ENCODE peak calls at places on chromosomes 4 and X, in five cellular contexts. O is heart left ventricle, L is astrocyte, K is fibroblast of lung, F is transverse colon. P is an unnamed sample.

GRCh38 chr4:148311493-148311892 is 130.7 kb downstream of the NR3C2 start:
- DNase-seq in F (no peak), O (no peak), L (peak; percentile 18), K (no peak), P (no peak)

GRCh38 chr4:178412455-178412854 is 970.2 kb upstream of the AGA start:
- DNase-seq in L (no peak), F (no peak), O (no peak), K (no peak), P (no peak)

GRCh38 chr4:180449395-180449956 is 1793.7 kb upstream of the TENM3 start:
- DNase-seq in K (peak; percentile 44), F (no peak), L (peak; percentile 37), O (no peak), P (no peak)

GRCh38 chr4:166657261-166657660 is 577.0 kb downstream of the SPOCK3 start:
- DNase-seq in F (no peak), L (peak; percentile 74), O (no peak), K (no peak), P (no peak)

GRCh38 chr4:151304755-151305154 is 20.6 kb downstream of the SH3D19 start:
- DNase-seq in O (no peak), L (no peak), K (no peak), F (no peak), P (no peak)

GRCh38 chr4:26459054-26459755 is 31.1 kb downstream of the CCKAR start:
- DNase-seq in L (peak; percentile 71), O (no peak), K (peak; percentile 86), F (no peak), P (no peak)

GRCh38 chr4:25865586-25865985 is 2.8 kb upstream of the SEL1L3 start:
- DNase-seq in L (peak; percentile 32), O (peak; percentile 38), F (peak; percentile 85), K (no peak), P (no peak)

GRCh38 chrX:139933904-139934303 is 1.1 kb upstream of the ATP11C start:
- DNase-seq in L (no peak), F (peak; percentile 35), O (no peak), K (no peak), P (no peak)

GRCh38 chrX:47992669-47993068 is 11.1 kb downstream of the ZNF182 start:
- DNase-seq in K (no peak), L (no peak), F (no peak), O (no peak), P (no peak)

GRCh38 chrX:120791013-120791643 is 84.5 kb downstream of the CT47B1 start:
- DNase-seq in L (peak; percentile 73), F (peak; percentile 9), O (peak; percentile 72), K (peak; percentile 84), P (peak; percentile 50)

GRCh38 chrX:120213438-120214265 is 37.0 kb upstream of the ZBTB33 start:
- DNase-seq in F (peak; percentile 63), L (peak; percentile 15), K (peak; percentile 57), O (peak; percentile 42), P (peak; percentile 43)

GRCh38 chrX:40061005-40061404 is 36.8 kb downstream of the BCOR start:
- DNase-seq in O (no peak), L (no peak), K (no peak), F (no peak), P (no peak)

GRCh38 chrX:40062525-40063193 is 35.1 kb downstream of the BCOR start:
- DNase-seq in K (peak; percentile 37), O (no peak), L (no peak), F (no peak), P (peak; percentile 31)

GRCh38 chrX:40058719-40059118 is 39.0 kb downstream of the BCOR start:
- DNase-seq in K (no peak), F (peak; percentile 48), O (no peak), L (no peak), P (no peak)

GRCh38 chrX:40061871-40062524 is 35.8 kb downstream of the BCOR start:
- DNase-seq in L (no peak), K (no peak), O (no peak), F (no peak), P (no peak)

GRCh38 chrX:40060356-40060845 is 37.4 kb downstream of the BCOR start:
- DNase-seq in F (no peak), L (no peak), K (no peak), O (no peak), P (no peak)
- H3K27ac ChIP-seq in F (no peak overlapping the region), L (no peak overlapping the region), K (no peak overlapping the region), O (no peak overlapping the region), P (no peak overlapping the region)

GRCh38 chrX:15464704-15465103 is 28.4 kb downstream of the PIR start:
- DNase-seq in F (no peak), O (no peak), L (no peak), K (no peak), P (no peak)

GRCh38 chrX:15469613-15470012 is 23.5 kb downstream of the PIR start:
- DNase-seq in F (no peak), L (no peak), K (no peak), O (no peak), P (no peak)

GRCh38 chrX:15468036-15468435 is 25.1 kb downstream of the PIR start:
- DNase-seq in L (peak; percentile 27), O (no peak), K (peak; percentile 72), F (peak; percentile 12), P (peak; percentile 35)

GRCh38 chrX:15465347-15465746 is 27.8 kb downstream of the PIR start:
- DNase-seq in O (no peak), F (no peak), K (no peak), L (peak; percentile 20), P (peak; percentile 66)

DNA sequence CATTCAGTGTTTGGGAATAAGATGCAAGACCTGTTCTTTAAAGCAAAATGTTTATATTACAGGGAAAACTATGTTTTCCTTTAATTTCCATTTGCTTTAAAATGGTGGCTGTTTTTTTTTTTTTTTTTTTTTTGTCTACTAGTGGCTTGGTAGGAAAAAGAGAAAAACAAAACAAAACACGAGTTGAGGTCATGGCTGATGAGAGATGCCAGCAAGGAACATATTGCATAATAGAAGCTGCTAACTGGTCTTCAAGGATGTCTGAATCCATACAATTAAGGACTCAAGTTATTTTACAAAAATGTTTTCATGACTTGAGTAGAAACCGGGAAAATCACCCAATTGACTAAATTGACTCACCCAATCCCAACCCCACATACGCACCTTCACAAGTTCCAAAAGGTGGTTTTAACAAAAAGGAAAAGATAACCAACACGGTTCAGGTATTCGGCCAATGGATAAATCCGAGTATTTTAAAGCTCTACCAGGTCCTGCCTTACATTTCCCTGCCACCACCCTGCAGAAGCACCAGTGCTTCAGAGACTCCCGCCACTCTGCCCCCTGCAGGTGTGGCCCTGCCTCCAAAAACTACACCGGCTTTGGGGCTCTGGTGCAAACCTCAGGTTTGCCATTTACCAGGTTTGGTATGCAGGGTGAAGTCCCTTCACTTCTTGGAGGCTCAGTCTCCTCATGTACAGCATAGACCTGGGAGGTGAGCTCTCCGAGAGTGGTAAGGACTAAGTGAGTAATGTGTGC is 27.1 kb downstream of the PIR start:
- DNase-seq in F (no peak), O (no peak), L (no peak), K (peak; percentile 56), P (no peak)
- TF ChIP-seq CTCF in F (no peak), O (peak; percentile 8), L (no peak), K (no peak), P (no peak)

GRCh38 chrX:7074135-7074907 is 73.2 kb upstream of the STS start:
- DNase-seq in F (no peak), K (peak; percentile 12), L (no peak), O (no peak), P (no peak)

GRCh38 chrX:7076245-7076661 is 71.3 kb upstream of the STS start:
- DNase-seq in O (no peak), F (no peak), L (no peak), K (no peak), P (no peak)

GRCh38 chrX:7072856-7073255 is 74.7 kb upstream of the STS start:
- DNase-seq in O (no peak), F (no peak), K (no peak), L (no peak), P (no peak)

GRCh38 chrX:7073336-7073735 is 74.2 kb upstream of the STS start:
- DNase-seq in F (no peak), O (no peak), K (no peak), L (peak; percentile 7), P (no peak)

DNA sequence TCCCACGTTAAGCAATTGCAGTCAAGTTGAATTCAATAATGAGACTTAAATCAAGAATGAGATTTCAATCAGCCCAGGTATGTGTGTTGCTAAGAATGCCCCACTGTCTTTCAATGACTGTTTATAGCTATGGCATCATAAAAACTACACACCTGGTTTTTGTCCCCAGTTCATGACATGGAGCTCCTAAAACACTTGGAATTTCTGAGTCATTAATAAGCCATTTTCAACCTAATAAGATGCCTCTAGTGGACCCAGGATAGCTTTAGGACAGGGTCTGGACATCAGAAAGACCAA is 72.7 kb upstream of the STS start:
- DNase-seq in L (no peak), F (no peak), O (no peak), K (no peak), P (no peak)
- H3K27ac ChIP-seq in L (no peak overlapping the region), F (peak overlapping the region; percentile 42), O (no peak overlapping the region), K (no peak overlapping the region), P (no peak overlapping the region)

GRCh38 chrX:79482686-79483085 is 115.6 kb upstream of the ITM2A start:
- DNase-seq in O (no peak), K (no peak), L (no peak), F (no peak), P (no peak)

DNA sequence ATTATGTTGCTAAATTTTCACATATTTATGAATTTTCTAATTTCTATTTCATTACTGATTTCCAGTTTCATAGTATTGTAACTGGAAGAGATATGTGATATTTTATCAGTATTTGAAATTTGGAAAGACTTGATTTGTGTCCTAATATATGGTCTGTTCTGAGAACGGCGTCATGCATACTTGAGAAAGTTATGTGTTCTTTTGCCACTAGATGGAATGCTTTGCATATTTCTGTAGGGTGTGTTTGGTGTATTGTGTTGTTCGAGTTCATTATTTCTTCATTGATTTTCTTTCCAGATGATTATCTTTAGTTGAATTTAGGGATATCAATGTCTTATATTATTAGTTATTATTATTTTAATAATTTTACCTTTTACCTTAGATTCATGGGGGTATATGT is 110.6 kb upstream of the ITM2A start:
- DNase-seq in K (no peak), O (no peak), F (no peak), L (no peak), P (no peak)
- TF ChIP-seq CTCF in K (no peak), O (no peak), F (peak; percentile 6), L (no peak), P (no peak)

GRCh38 chrX:72095370-72095769 is 36.3 kb downstream of the RTL5 start:
- DNase-seq in O (no peak), F (no peak), K (no peak), L (no peak), P (no peak)
- H3K27ac ChIP-seq in O (no peak overlapping the region), F (no peak overlapping the region), K (no peak overlapping the region), L (no peak overlapping the region), P (no peak overlapping the region)